ENCODE peak calls at places on chromosomes 1 and 21, in four cellular contexts. C is endodermal cell, I is GM20000, D is A549. A is an unnamed sample.

GRCh38 chr1:86245566-86246190 is 89.1 kb upstream of the COL24A1 start:
- DNase-seq in C (no peak), I (no peak), D (no peak), A (no peak)

GRCh38 chr1:179228783-179229213 is 679 bp downstream of the ABL2 start:
- DNase-seq in C (peak), I (no peak), D (peak), A (peak)

GRCh38 chr1:203625623-203626189 is 926 bp upstream of the ATP2B4 start:
- DNase-seq in C (no peak), I (peak), D (peak), A (peak)

GRCh38 chr1:222331340-222331739 is 216.6 kb downstream of the HHIPL2 start:
- DNase-seq in C (no peak), I (no peak), D (no peak), A (peak)

GRCh38 chr1:3183439-3183838 is 114.4 kb downstream of the PRDM16 start:
- DNase-seq in C (no peak), I (no peak), D (no peak), A (no peak)

GRCh38 chr1:193031431-193031830 is 27.7 kb downstream of the UCHL5 start:
- DNase-seq in C (no peak), I (peak), D (no peak), A (peak)

GRCh38 chr1:111737216-111738132 is 1.7 kb downstream of the INKA2 start:
- DNase-seq in C (no peak), I (no peak), D (no peak), A (no peak)

GRCh38 chr1:167345386-167345733 is 124.7 kb downstream of the POU2F1 start:
- DNase-seq in C (no peak), I (no peak), D (no peak), A (peak)

GRCh38 chr1:200888349-200888838 is 6.3 kb upstream of the INAVA start:
- DNase-seq in C (peak), I (peak), D (no peak), A (no peak)

GRCh38 chr1:83104558-83104957 is 894.4 kb downstream of the TTLL7 start:
- DNase-seq in C (no peak), I (no peak), D (no peak), A (peak)

GRCh38 chr1:1924378-1924777 is 5.3 kb upstream of the TMEM52 start:
- DNase-seq in C (peak), I (no peak), D (no peak), A (no peak)

GRCh38 chr1:58896211-58897183 is 112.7 kb upstream of the JUN start:
- DNase-seq in C (peak), I (no peak), D (no peak), A (no peak)

GRCh38 chr1:118159578-118159977 is 25.4 kb downstream of the SPAG17 start:
- DNase-seq in C (no peak), I (no peak), D (no peak), A (no peak)

GRCh38 chr1:204319462-204319861 is 40.3 kb downstream of the PLEKHA6 start:
- DNase-seq in C (no peak), I (no peak), D (peak), A (peak)

GRCh38 chr1:168783831-168784230 is 54.8 kb upstream of the DPT start:
- DNase-seq in C (no peak), I (no peak), D (peak), A (peak)

GRCh38 chr1:76940586-76941335 is 73.5 kb downstream of the ST6GALNAC5 start:
- DNase-seq in C (no peak), I (no peak), D (no peak), A (no peak)
- TF ChIP-seq CTCF in C (no peak), I (no peak), D (no peak), A (no peak)

GRCh38 chr1:84721152-84721551 is 30.9 kb upstream of the SSX2IP start:
- DNase-seq in C (no peak), I (no peak), D (no peak), A (peak)

GRCh38 chr1:84722794-84723193 is 32.5 kb upstream of the SSX2IP start:
- DNase-seq in C (no peak), I (no peak), D (no peak), A (peak)

GRCh38 chr1:84720275-84720780 is 30.1 kb upstream of the SSX2IP start:
- DNase-seq in C (no peak), I (no peak), D (no peak), A (no peak)

GRCh38 chr1:84726593-84727275 is 36.5 kb upstream of the SSX2IP start:
- DNase-seq in C (no peak), I (no peak), D (no peak), A (peak)

GRCh38 chr1:84724128-84724860 is 34.0 kb upstream of the SSX2IP start:
- DNase-seq in C (peak), I (peak), D (peak), A (no peak)
- TF ChIP-seq CTCF in C (peak), I (peak), D (peak), A (no peak)

GRCh38 chr1:181660621-181661020 is 177.3 kb downstream of the CACNA1E start:
- DNase-seq in C (no peak), I (no peak), D (no peak), A (peak)
- TF ChIP-seq CTCF in C (no peak), I (no peak), D (no peak), A (no peak)

GRCh38 chr21:33586927-33587326 is 1.6 kb downstream of the DONSON start:
- DNase-seq in C (no peak), I (no peak), D (no peak), A (no peak)

GRCh38 chr21:33587792-33588484 is 546 bp downstream of the DONSON start:
- DNase-seq in C (peak), I (no peak), D (peak), A (peak)

GRCh38 chr21:33584455-33584854 is 4.0 kb downstream of the DONSON start:
- DNase-seq in C (no peak), I (no peak), D (no peak), A (no peak)

DNA sequence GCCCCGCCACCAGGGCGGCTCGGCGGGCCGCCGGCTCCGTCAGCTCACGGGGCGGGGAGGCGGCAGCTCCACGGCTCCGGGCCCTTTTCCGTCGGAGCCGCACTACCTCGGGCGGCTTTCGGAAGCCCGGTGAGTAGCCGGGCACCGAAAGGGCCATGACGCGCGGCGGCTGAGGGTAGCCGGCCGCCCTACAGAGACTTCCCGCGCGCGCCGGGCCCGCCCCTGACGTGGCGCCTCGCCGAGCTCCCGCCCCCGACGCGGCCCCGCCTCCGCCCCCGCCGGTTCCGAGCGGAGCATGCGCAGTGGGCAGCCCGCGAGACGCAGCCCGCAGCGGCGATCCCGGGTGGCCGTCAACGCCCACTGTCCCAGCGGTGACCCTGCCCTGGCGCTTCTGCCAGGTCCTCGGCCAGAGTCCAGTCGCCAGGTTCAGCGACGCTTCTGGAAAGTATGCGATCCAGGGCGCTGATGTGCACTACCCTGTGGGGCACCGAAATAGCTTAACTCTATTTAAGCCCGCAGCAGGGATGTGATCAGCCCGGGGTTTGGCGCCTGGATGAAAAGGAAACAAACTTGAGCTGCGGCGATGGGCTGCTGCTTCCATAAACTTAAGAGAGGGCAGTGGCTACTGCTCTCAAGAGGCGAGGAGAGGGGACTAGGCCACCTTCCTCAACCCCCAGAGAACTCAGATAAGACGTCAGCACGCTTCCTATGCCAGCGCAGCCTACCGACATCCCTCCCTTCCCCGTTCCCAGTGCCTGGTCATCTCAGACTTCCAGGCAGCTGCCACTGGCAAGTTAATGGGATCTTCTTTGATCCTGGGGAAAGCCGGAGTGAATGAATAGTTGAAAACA is at the start of gene DONSON:
- DNase-seq in C (peak), I (peak), D (peak), A (peak)
- TF ChIP-seq CTCF in C (peak), I (no peak), D (no peak), A (no peak)